ENCODE peak calls at places on chromosomes 3 and 15, in seven cellular contexts. One of them, this sample, is unnamed.

GRCh38 chr15:92907880-92908279 is 7.8 kb downstream of the CHD2 start:
- DNase-seq in stromal cell of bone marrow: peak; percentile 91
- DNase-seq in NCI-H1436: no peak
- DNase-seq in AG20443: peak; percentile 67
- DNase-seq in NB4: peak; percentile 46
- DNase-seq in HuH-7.5: no peak
- DNase-seq in stimulated activated CD4-positive, alpha-beta T cell treated with anti-CD3 and anti-CD28 coated beads, Interleukin-12 subunit alpha, Interleukin-12 subunit beta, amount 100 ng/mL, for 4 hours: no peak
- DNase-seq in this sample: peak; percentile 56

GRCh38 chr15:50260969-50261496 is 4.5 kb downstream of the HDC start:
- DNase-seq in stimulated activated CD4-positive, alpha-beta T cell treated with anti-CD3 and anti-CD28 coated beads, Interleukin-12 subunit alpha, Interleukin-12 subunit beta, amount 100 ng/mL, for 4 hours: no peak
- DNase-seq in HuH-7.5: no peak
- DNase-seq in stromal cell of bone marrow: no peak
- DNase-seq in NCI-H1436: no peak
- DNase-seq in NB4: no peak
- DNase-seq in AG20443: no peak
- DNase-seq in this sample: no peak

GRCh38 chr15:50109086-50109987 is 9.7 kb downstream of the ATP8B4 start:
- DNase-seq in HuH-7.5: no peak
- DNase-seq in stimulated activated CD4-positive, alpha-beta T cell treated with anti-CD3 and anti-CD28 coated beads, Interleukin-12 subunit alpha, Interleukin-12 subunit beta, amount 100 ng/mL, for 4 hours: no peak
- DNase-seq in NCI-H1436: no peak
- DNase-seq in NB4: peak; percentile 74
- DNase-seq in stromal cell of bone marrow: peak; percentile 58
- DNase-seq in AG20443: no peak
- DNase-seq in this sample: no peak

GRCh38 chr15:33729648-33730047 is 238.6 kb upstream of the CHRM5 start:
- DNase-seq in NCI-H1436: no peak
- DNase-seq in HuH-7.5: no peak
- DNase-seq in NB4: no peak
- DNase-seq in stimulated activated CD4-positive, alpha-beta T cell treated with anti-CD3 and anti-CD28 coated beads, Interleukin-12 subunit alpha, Interleukin-12 subunit beta, amount 100 ng/mL, for 4 hours: no peak
- DNase-seq in stromal cell of bone marrow: no peak
- DNase-seq in AG20443: no peak
- DNase-seq in this sample: no peak

GRCh38 chr3:15682766-15683165 is 81.2 kb downstream of the BTD start:
- DNase-seq in AG20443: no peak
- DNase-seq in stimulated activated CD4-positive, alpha-beta T cell treated with anti-CD3 and anti-CD28 coated beads, Interleukin-12 subunit alpha, Interleukin-12 subunit beta, amount 100 ng/mL, for 4 hours: no peak
- DNase-seq in HuH-7.5: no peak
- DNase-seq in NB4: peak; percentile 61
- DNase-seq in NCI-H1436: no peak
- DNase-seq in stromal cell of bone marrow: no peak
- DNase-seq in this sample: no peak

GRCh38 chr15:55237219-55238130 is 40.7 kb upstream of the RSL24D1 start:
- DNase-seq in AG20443: no peak
- DNase-seq in stimulated activated CD4-positive, alpha-beta T cell treated with anti-CD3 and anti-CD28 coated beads, Interleukin-12 subunit alpha, Interleukin-12 subunit beta, amount 100 ng/mL, for 4 hours: no peak
- DNase-seq in stromal cell of bone marrow: no peak
- DNase-seq in NB4: peak; percentile 34
- DNase-seq in NCI-H1436: no peak
- DNase-seq in HuH-7.5: no peak
- DNase-seq in this sample: no peak

GRCh38 chr15:63461230-63461629 is 43.2 kb upstream of the USP3 start:
- DNase-seq in HuH-7.5: no peak
- DNase-seq in stimulated activated CD4-positive, alpha-beta T cell treated with anti-CD3 and anti-CD28 coated beads, Interleukin-12 subunit alpha, Interleukin-12 subunit beta, amount 100 ng/mL, for 4 hours: no peak
- DNase-seq in stromal cell of bone marrow: no peak
- DNase-seq in AG20443: no peak
- DNase-seq in NB4: no peak
- DNase-seq in NCI-H1436: no peak
- DNase-seq in this sample: no peak

GRCh38 chr15:78077860-78078187 is 313 bp upstream of the TBC1D2B start:
- DNase-seq in stromal cell of bone marrow: no peak
- DNase-seq in AG20443: no peak
- DNase-seq in HuH-7.5: no peak
- DNase-seq in stimulated activated CD4-positive, alpha-beta T cell treated with anti-CD3 and anti-CD28 coated beads, Interleukin-12 subunit alpha, Interleukin-12 subunit beta, amount 100 ng/mL, for 4 hours: no peak
- DNase-seq in NCI-H1436: no peak
- DNase-seq in NB4: no peak
- DNase-seq in this sample: no peak

GRCh38 chr3:12993623-12994356 is 79.4 kb downstream of the IQSEC1 start:
- DNase-seq in NB4: peak; percentile 64
- DNase-seq in stromal cell of bone marrow: no peak
- DNase-seq in NCI-H1436: no peak
- DNase-seq in HuH-7.5: peak; percentile 64
- DNase-seq in stimulated activated CD4-positive, alpha-beta T cell treated with anti-CD3 and anti-CD28 coated beads, Interleukin-12 subunit alpha, Interleukin-12 subunit beta, amount 100 ng/mL, for 4 hours: no peak
- DNase-seq in AG20443: peak; percentile 69
- DNase-seq in this sample: no peak

GRCh38 chr3:170226426-170226960 is 4.3 kb downstream of the PRKCI start:
- DNase-seq in AG20443: no peak
- DNase-seq in HuH-7.5: no peak
- DNase-seq in stimulated activated CD4-positive, alpha-beta T cell treated with anti-CD3 and anti-CD28 coated beads, Interleukin-12 subunit alpha, Interleukin-12 subunit beta, amount 100 ng/mL, for 4 hours: no peak
- DNase-seq in NB4: no peak
- DNase-seq in stromal cell of bone marrow: no peak
- DNase-seq in NCI-H1436: no peak
- DNase-seq in this sample: no peak

GRCh38 chr15:52093539-52094502 is 18.8 kb downstream of the BCL2L10 start:
- DNase-seq in NB4: no peak
- DNase-seq in stimulated activated CD4-positive, alpha-beta T cell treated with anti-CD3 and anti-CD28 coated beads, Interleukin-12 subunit alpha, Interleukin-12 subunit beta, amount 100 ng/mL, for 4 hours: no peak
- DNase-seq in NCI-H1436: no peak
- DNase-seq in AG20443: peak; percentile 73
- DNase-seq in HuH-7.5: no peak
- DNase-seq in stromal cell of bone marrow: peak; percentile 89
- DNase-seq in this sample: peak; percentile 39

GRCh38 chr3:196179380-196180308 is 31.6 kb downstream of the ZDHHC19 start:
- DNase-seq in stromal cell of bone marrow: peak; percentile 33
- DNase-seq in NB4: peak; percentile 92
- DNase-seq in HuH-7.5: no peak
- DNase-seq in stimulated activated CD4-positive, alpha-beta T cell treated with anti-CD3 and anti-CD28 coated beads, Interleukin-12 subunit alpha, Interleukin-12 subunit beta, amount 100 ng/mL, for 4 hours: peak; percentile 71
- DNase-seq in NCI-H1436: peak; percentile 90
- DNase-seq in AG20443: peak; percentile 66
- DNase-seq in this sample: peak; percentile 77

GRCh38 chr15:79028411-79028964 is 62.1 kb downstream of the RASGRF1 start:
- DNase-seq in AG20443: peak; percentile 68
- DNase-seq in stromal cell of bone marrow: peak; percentile 6
- DNase-seq in stimulated activated CD4-positive, alpha-beta T cell treated with anti-CD3 and anti-CD28 coated beads, Interleukin-12 subunit alpha, Interleukin-12 subunit beta, amount 100 ng/mL, for 4 hours: no peak
- DNase-seq in NCI-H1436: peak; percentile 16
- DNase-seq in NB4: peak; percentile 66
- DNase-seq in HuH-7.5: peak; percentile 73
- DNase-seq in this sample: no peak

GRCh38 chr3:51819709-51820406 is 40.8 kb upstream of the IQCF6 start:
- DNase-seq in NCI-H1436: no peak
- DNase-seq in stromal cell of bone marrow: no peak
- DNase-seq in NB4: peak; percentile 46
- DNase-seq in HuH-7.5: peak; percentile 11
- DNase-seq in stimulated activated CD4-positive, alpha-beta T cell treated with anti-CD3 and anti-CD28 coated beads, Interleukin-12 subunit alpha, Interleukin-12 subunit beta, amount 100 ng/mL, for 4 hours: no peak
- DNase-seq in AG20443: no peak
- DNase-seq in this sample: no peak

GRCh38 chr15:49079340-49080039 is 33.2 kb upstream of the SECISBP2L start:
- DNase-seq in NCI-H1436: no peak
- DNase-seq in AG20443: no peak
- DNase-seq in stromal cell of bone marrow: no peak
- DNase-seq in stimulated activated CD4-positive, alpha-beta T cell treated with anti-CD3 and anti-CD28 coated beads, Interleukin-12 subunit alpha, Interleukin-12 subunit beta, amount 100 ng/mL, for 4 hours: no peak
- DNase-seq in NB4: peak; percentile 18
- DNase-seq in HuH-7.5: no peak
- DNase-seq in this sample: no peak

GRCh38 chr3:128532007-128532983 is 39.3 kb upstream of the GATA2 start:
- DNase-seq in HuH-7.5: no peak
- DNase-seq in AG20443: no peak
- DNase-seq in NB4: peak; percentile 75
- DNase-seq in NCI-H1436: no peak
- DNase-seq in stromal cell of bone marrow: no peak
- DNase-seq in stimulated activated CD4-positive, alpha-beta T cell treated with anti-CD3 and anti-CD28 coated beads, Interleukin-12 subunit alpha, Interleukin-12 subunit beta, amount 100 ng/mL, for 4 hours: no peak
- DNase-seq in this sample: no peak

GRCh38 chr3:41991399-41991798 is 29.5 kb upstream of the ULK4 start:
- DNase-seq in NCI-H1436: no peak
- DNase-seq in HuH-7.5: no peak
- DNase-seq in stromal cell of bone marrow: no peak
- DNase-seq in NB4: no peak
- DNase-seq in stimulated activated CD4-positive, alpha-beta T cell treated with anti-CD3 and anti-CD28 coated beads, Interleukin-12 subunit alpha, Interleukin-12 subunit beta, amount 100 ng/mL, for 4 hours: no peak
- DNase-seq in AG20443: no peak
- DNase-seq in this sample: no peak

GRCh38 chr15:89521605-89522004 is 25.2 kb upstream of the RHCG start:
- DNase-seq in stimulated activated CD4-positive, alpha-beta T cell treated with anti-CD3 and anti-CD28 coated beads, Interleukin-12 subunit alpha, Interleukin-12 subunit beta, amount 100 ng/mL, for 4 hours: no peak
- DNase-seq in stromal cell of bone marrow: no peak
- DNase-seq in NB4: no peak
- DNase-seq in AG20443: no peak
- DNase-seq in NCI-H1436: no peak
- DNase-seq in HuH-7.5: no peak
- DNase-seq in this sample: no peak

GRCh38 chr15:37856109-37856508 is 78.3 kb upstream of the TMCO5A start:
- DNase-seq in NB4: no peak
- DNase-seq in AG20443: no peak
- DNase-seq in HuH-7.5: no peak
- DNase-seq in stimulated activated CD4-positive, alpha-beta T cell treated with anti-CD3 and anti-CD28 coated beads, Interleukin-12 subunit alpha, Interleukin-12 subunit beta, amount 100 ng/mL, for 4 hours: no peak
- DNase-seq in NCI-H1436: no peak
- DNase-seq in stromal cell of bone marrow: no peak
- DNase-seq in this sample: no peak

GRCh38 chr3:177601120-177601519 is 403.8 kb upstream of the TBL1XR1 start:
- DNase-seq in NB4: no peak
- DNase-seq in stromal cell of bone marrow: no peak
- DNase-seq in stimulated activated CD4-positive, alpha-beta T cell treated with anti-CD3 and anti-CD28 coated beads, Interleukin-12 subunit alpha, Interleukin-12 subunit beta, amount 100 ng/mL, for 4 hours: no peak
- DNase-seq in AG20443: no peak
- DNase-seq in HuH-7.5: no peak
- DNase-seq in NCI-H1436: no peak
- DNase-seq in this sample: no peak

GRCh38 chr15:55710286-55710685 is 32.7 kb downstream of the PRTG start:
- DNase-seq in NB4: no peak
- DNase-seq in HuH-7.5: no peak
- DNase-seq in stimulated activated CD4-positive, alpha-beta T cell treated with anti-CD3 and anti-CD28 coated beads, Interleukin-12 subunit alpha, Interleukin-12 subunit beta, amount 100 ng/mL, for 4 hours: no peak
- DNase-seq in NCI-H1436: no peak
- DNase-seq in AG20443: no peak
- DNase-seq in stromal cell of bone marrow: peak; percentile 34
- DNase-seq in this sample: no peak

GRCh38 chr3:53324011-53324544 is 23.3 kb downstream of the DCP1A start:
- DNase-seq in stimulated activated CD4-positive, alpha-beta T cell treated with anti-CD3 and anti-CD28 coated beads, Interleukin-12 subunit alpha, Interleukin-12 subunit beta, amount 100 ng/mL, for 4 hours: no peak
- DNase-seq in HuH-7.5: no peak
- DNase-seq in NCI-H1436: no peak
- DNase-seq in AG20443: no peak
- DNase-seq in stromal cell of bone marrow: no peak
- DNase-seq in NB4: no peak
- DNase-seq in this sample: peak; percentile 44

GRCh38 chr3:110479676-110480075 is 591.9 kb upstream of the NECTIN3 start:
- DNase-seq in NB4: no peak
- DNase-seq in stromal cell of bone marrow: no peak
- DNase-seq in stimulated activated CD4-positive, alpha-beta T cell treated with anti-CD3 and anti-CD28 coated beads, Interleukin-12 subunit alpha, Interleukin-12 subunit beta, amount 100 ng/mL, for 4 hours: no peak
- DNase-seq in HuH-7.5: no peak
- DNase-seq in NCI-H1436: no peak
- DNase-seq in AG20443: no peak
- DNase-seq in this sample: no peak

GRCh38 chr3:61855211-61855610 is 293.8 kb downstream of the PTPRG start:
- DNase-seq in NCI-H1436: no peak
- DNase-seq in stromal cell of bone marrow: peak; percentile 13
- DNase-seq in AG20443: peak; percentile 38
- DNase-seq in NB4: no peak
- DNase-seq in HuH-7.5: no peak
- DNase-seq in stimulated activated CD4-positive, alpha-beta T cell treated with anti-CD3 and anti-CD28 coated beads, Interleukin-12 subunit alpha, Interleukin-12 subunit beta, amount 100 ng/mL, for 4 hours: no peak
- DNase-seq in this sample: no peak

GRCh38 chr3:11545186-11545851 is 98.4 kb downstream of the VGLL4 start:
- DNase-seq in NCI-H1436: no peak
- DNase-seq in NB4: no peak
- DNase-seq in stromal cell of bone marrow: no peak
- DNase-seq in AG20443: peak; percentile 69
- DNase-seq in HuH-7.5: no peak
- DNase-seq in stimulated activated CD4-positive, alpha-beta T cell treated with anti-CD3 and anti-CD28 coated beads, Interleukin-12 subunit alpha, Interleukin-12 subunit beta, amount 100 ng/mL, for 4 hours: no peak
- DNase-seq in this sample: no peak

GRCh38 chr3:18153571-18154173 is 271.5 kb downstream of the SATB1 start:
- DNase-seq in NCI-H1436: no peak
- DNase-seq in stimulated activated CD4-positive, alpha-beta T cell treated with anti-CD3 and anti-CD28 coated beads, Interleukin-12 subunit alpha, Interleukin-12 subunit beta, amount 100 ng/mL, for 4 hours: no peak
- DNase-seq in AG20443: peak; percentile 75
- DNase-seq in NB4: peak; percentile 58
- DNase-seq in stromal cell of bone marrow: peak; percentile 94
- DNase-seq in HuH-7.5: peak; percentile 29
- DNase-seq in this sample: no peak

GRCh38 chr3:141913150-141913811 is 36.8 kb downstream of the ATP1B3 start:
- DNase-seq in stimulated activated CD4-positive, alpha-beta T cell treated with anti-CD3 and anti-CD28 coated beads, Interleukin-12 subunit alpha, Interleukin-12 subunit beta, amount 100 ng/mL, for 4 hours: peak; percentile 10
- DNase-seq in HuH-7.5: peak; percentile 42
- DNase-seq in AG20443: peak; percentile 68
- DNase-seq in NCI-H1436: peak; percentile 48
- DNase-seq in NB4: peak; percentile 74
- DNase-seq in stromal cell of bone marrow: peak; percentile 29
- DNase-seq in this sample: no peak